ENCODE peak calls at places on chromosome 13, in four cellular contexts. Y is ascending aorta, B is AG04449, W is nephron progenitor cell. X is an unnamed sample.

GRCh38 chr13:92317066-92317465 is 909.5 kb upstream of the GPC6 start:
- DNase-seq in Y (no peak), B (no peak), W (no peak), X (no peak)

GRCh38 chr13:20719783-20720182 is 16.3 kb downstream of the IL17D start:
- DNase-seq in Y (no peak), B (no peak), W (no peak), X (no peak)

GRCh38 chr13:94009696-94010095 is 469.8 kb downstream of the DCT start:
- DNase-seq in Y (no peak), B (peak; percentile 17), W (no peak), X (no peak)

GRCh38 chr13:99382428-99383133 is 75.4 kb upstream of the GPR183 start:
- DNase-seq in Y (no peak), B (no peak), W (no peak), X (no peak)

GRCh38 chr13:113759525-113760137 is 605 bp downstream of the TMEM255B start:
- DNase-seq in Y (no peak), B (no peak), W (peak; percentile 35), X (no peak)

GRCh38 chr13:31424130-31424729 is 224.5 kb downstream of the B3GLCT start:
- DNase-seq in Y (peak; percentile 30), B (peak; percentile 23), W (peak; percentile 75), X (peak; percentile 51)

GRCh38 chr13:44474122-44474910 is 100.7 kb downstream of the SERP2 start:
- DNase-seq in Y (no peak), B (no peak), W (no peak), X (no peak)

GRCh38 chr13:80664930-80665329 is 324.0 kb upstream of the SPRY2 start:
- DNase-seq in Y (no peak), B (no peak), W (no peak), X (no peak)

GRCh38 chr13:46168818-46169217 is 13.2 kb downstream of the LCP1 start:
- DNase-seq in Y (no peak), B (no peak), W (no peak), X (no peak)

GRCh38 chr13:33349996-33350826 is 64.7 kb upstream of the STARD13 start:
- DNase-seq in Y (no peak), B (no peak), W (peak; percentile 42), X (no peak)

GRCh38 chr13:60431108-60431700 is 34.2 kb downstream of the TDRD3 start:
- DNase-seq in Y (no peak), B (peak; percentile 16), W (peak; percentile 3), X (peak; percentile 40)

GRCh38 chr13:84126671-84127171 is 244.4 kb upstream of the SLITRK1 start:
- DNase-seq in Y (no peak), B (no peak), W (no peak), X (no peak)

GRCh38 chr13:38803566-38803965 is 116.7 kb downstream of the FREM2 start:
- DNase-seq in Y (no peak), B (no peak), W (no peak), X (no peak)

GRCh38 chr13:40503966-40504591 is 162.4 kb downstream of the FOXO1 start:
- DNase-seq in Y (no peak), B (peak; percentile 77), W (no peak), X (no peak)

GRCh38 chr13:113005076-113005865 is 36.3 kb downstream of the MCF2L start:
- DNase-seq in Y (no peak), B (no peak), W (no peak), X (no peak)

GRCh38 chr13:20702530-20702929 is 969 bp upstream of the IL17D start:
- DNase-seq in Y (no peak), B (no peak), W (no peak), X (no peak)

GRCh38 chr13:73464758-73465628 is 406.2 kb downstream of the KLF5 start:
- DNase-seq in Y (no peak), B (no peak), W (no peak), X (no peak)

GRCh38 chr13:23987331-23987730 is 90.0 kb upstream of the C1QTNF9B start:
- DNase-seq in Y (no peak), B (no peak), W (no peak), X (peak; percentile 44)

GRCh38 chr13:113767366-113767765 is 8.3 kb downstream of the TMEM255B start:
- DNase-seq in Y (no peak), B (no peak), W (no peak), X (no peak)

GRCh38 chr13:45715351-45715750 is 13.2 kb downstream of the CBY2 start:
- DNase-seq in Y (no peak), B (no peak), W (no peak), X (no peak)

GRCh38 chr13:49340161-49340560 is 92.4 kb downstream of the CDADC1 start:
- DNase-seq in Y (no peak), B (no peak), W (no peak), X (no peak)

GRCh38 chr13:99136427-99136954 is 64.2 kb upstream of the UBAC2 start:
- DNase-seq in Y (no peak), B (no peak), W (no peak), X (no peak)

GRCh38 chr13:45409993-45410392 is 8.2 kb downstream of the SLC25A30 start:
- DNase-seq in Y (no peak), B (no peak), W (no peak), X (no peak)

GRCh38 chr13:36981156-36981743 is 17.9 kb downstream of the ALG5 start:
- DNase-seq in Y (no peak), B (no peak), W (no peak), X (peak; percentile 24)

GRCh38 chr13:39244561-39245230 is 206.4 kb downstream of the NHLRC3 start:
- DNase-seq in Y (no peak), B (no peak), W (no peak), X (no peak)

GRCh38 chr13:87884874-87885273 is 213.7 kb downstream of the SLITRK5 start:
- DNase-seq in Y (no peak), B (no peak), W (no peak), X (no peak)

GRCh38 chr13:44629465-44630183 is 53.5 kb upstream of the TSC22D1 start:
- DNase-seq in Y (no peak), B (peak; percentile 58), W (no peak), X (peak; percentile 37)

GRCh38 chr13:104869501-104869900 is 1666.0 kb downstream of the EFNB2 start:
- DNase-seq in Y (no peak), B (no peak), W (no peak), X (no peak)

GRCh38 chr13:112761701-112762689 is 72.2 kb downstream of the ATP11A start:
- DNase-seq in Y (no peak), B (peak; percentile 31), W (no peak), X (no peak)

GRCh38 chr13:20411638-20412342 is 113.9 kb downstream of the CRYL1 start:
- DNase-seq in Y (no peak), B (no peak), W (no peak), X (no peak)

GRCh38 chr13:44266305-44266704 is 107.3 kb upstream of the SERP2 start:
- DNase-seq in Y (no peak), B (no peak), W (no peak), X (no peak)

GRCh38 chr13:23889598-23890224 is 511 bp upstream of the MIPEP start:
- DNase-seq in Y (no peak), B (no peak), W (no peak), X (no peak)

GRCh38 chr13:54945978-54946377 is 1917.4 kb downstream of the OLFM4 start:
- DNase-seq in Y (no peak), B (no peak), W (no peak), X (no peak)

GRCh38 chr13:58907347-58907746 is 1256.4 kb downstream of the DIAPH3 start:
- DNase-seq in Y (no peak), B (no peak), W (no peak), X (no peak)
- TF ChIP-seq CTCF in Y (no peak), B (no peak), W (no peak), X (no peak)

GRCh38 chr13:51019026-51019425 is 92.0 kb downstream of the C13orf42 start:
- DNase-seq in Y (no peak), B (no peak), W (no peak), X (no peak)
- TF ChIP-seq CTCF in Y (no peak), B (no peak), W (no peak), X (no peak)

GRCh38 chr13:26300140-26300539 is 46.2 kb downstream of the CDK8 start:
- DNase-seq in Y (no peak), B (no peak), W (no peak), X (no peak)
- TF ChIP-seq CTCF in Y (no peak), B (no peak), W (no peak), X (no peak)

GRCh38 chr13:97588993-97589392 is 155.0 kb downstream of the RAP2A start:
- DNase-seq in Y (no peak), B (no peak), W (no peak), X (no peak)
- TF ChIP-seq CTCF in Y (no peak), B (no peak), W (no peak), X (no peak)

X was measured in AG09319.